ENCODE peak calls at places on chromosomes 4 and X, in six cellular contexts. C is skeletal muscle cell, U is testis, L is esophagus squamous epithelium, K is cardiac fibroblast, A is heart right ventricle. G is an unnamed sample.

GRCh38 chr4:76305971-76306881 is at the start of gene STBD1:
- DNase-seq in C (no peak), U (peak), L (no peak), K (peak), A (peak), G (no peak)

GRCh38 chrX:45329217-45329616 is 128.5 kb upstream of the DIPK2B start:
- DNase-seq in C (no peak), U (no peak), L (no peak), K (no peak), A (no peak), G (no peak)

GRCh38 chrX:118536687-118537461 is 41.3 kb downstream of the DOCK11 start:
- DNase-seq in C (no peak), U (no peak), L (no peak), K (peak), A (no peak), G (no peak)

GRCh38 chr4:67608047-67608446 is 49.5 kb downstream of the STAP1 start:
- DNase-seq in C (no peak), U (no peak), L (no peak), K (no peak), A (no peak), G (no peak)

GRCh38 chr4:124322234-124322831 is 390.2 kb downstream of the ANKRD50 start:
- DNase-seq in C (no peak), U (no peak), L (no peak), K (peak), A (no peak), G (no peak)

GRCh38 chrX:47212381-47213293 is 5.8 kb upstream of the CDK16 start:
- DNase-seq in C (no peak), U (no peak), L (no peak), K (no peak), A (no peak), G (no peak)

GRCh38 chr4:143558823-143559756 is 45.6 kb downstream of the SMARCA5 start:
- DNase-seq in C (peak), U (peak), L (no peak), K (peak), A (peak), G (peak)

GRCh38 chrX:71632923-71633657 is 14.8 kb upstream of the CXCR3 start:
- DNase-seq in C (no peak), U (no peak), L (no peak), K (no peak), A (no peak), G (no peak)

DNA sequence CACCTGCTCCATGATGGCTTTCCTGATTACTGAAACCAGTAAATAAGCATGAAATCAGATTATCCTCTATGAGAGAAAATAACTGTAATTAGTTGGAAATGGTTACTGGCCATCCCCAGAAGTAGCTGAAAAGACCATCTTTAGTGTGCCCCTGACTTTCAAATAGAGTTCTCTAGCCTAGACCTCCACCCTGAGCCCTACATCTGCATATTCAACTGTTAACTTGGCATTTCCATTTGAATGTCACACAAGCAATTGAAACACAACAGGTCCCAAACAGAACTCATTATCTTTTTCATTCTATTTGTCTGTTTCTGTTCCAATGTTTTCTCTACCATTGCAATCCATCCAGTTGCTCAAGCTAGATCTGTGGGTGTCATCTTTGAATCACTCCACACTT is 952.3 kb downstream of the RPA4 start:
- DNase-seq in C (no peak), U (no peak), L (no peak), K (no peak), A (no peak), G (no peak)
- H3K4me3 ChIP-seq in C (no peak), U (no peak), L (no peak), K (no peak), A (no peak), G (no peak)

GRCh38 chrX:153925387-153925738 is 701 bp downstream of the ARHGAP4 start:
- DNase-seq in C (no peak), U (no peak), L (no peak), K (no peak), A (no peak), G (no peak)

GRCh38 chrX:153926863-153927685 is 1.0 kb upstream of the ARHGAP4 start:
- DNase-seq in C (no peak), U (peak), L (peak), K (peak), A (peak), G (no peak)

GRCh38 chrX:153925739-153926593 is at the start of gene ARHGAP4:
- DNase-seq in C (no peak), U (no peak), L (no peak), K (no peak), A (no peak), G (no peak)

GRCh38 chrX:153927686-153927935 is 1.5 kb upstream of the ARHGAP4 start:
- DNase-seq in C (no peak), U (no peak), L (no peak), K (no peak), A (no peak), G (no peak)

DNA sequence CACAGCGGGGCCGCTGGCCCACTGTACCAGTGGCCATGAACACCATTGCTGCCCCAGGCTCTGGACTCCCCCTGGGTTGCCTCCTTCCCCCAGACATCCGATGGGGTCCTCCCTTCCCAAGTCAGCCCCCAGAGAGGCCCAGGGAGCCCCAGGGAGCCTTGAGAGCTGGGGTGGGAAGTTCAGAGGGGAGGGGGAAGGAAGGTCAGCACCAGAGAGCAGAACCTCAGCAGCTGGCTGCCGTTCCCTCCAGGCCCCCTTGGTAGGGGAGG is 464 bp upstream of the ARHGAP4 start:
- DNase-seq in C (no peak), U (no peak), L (no peak), K (no peak), A (no peak), G (no peak)
- H3K4me3 ChIP-seq in C (peak), U (no peak), L (peak), K (no peak), A (peak), G (peak)

DNA sequence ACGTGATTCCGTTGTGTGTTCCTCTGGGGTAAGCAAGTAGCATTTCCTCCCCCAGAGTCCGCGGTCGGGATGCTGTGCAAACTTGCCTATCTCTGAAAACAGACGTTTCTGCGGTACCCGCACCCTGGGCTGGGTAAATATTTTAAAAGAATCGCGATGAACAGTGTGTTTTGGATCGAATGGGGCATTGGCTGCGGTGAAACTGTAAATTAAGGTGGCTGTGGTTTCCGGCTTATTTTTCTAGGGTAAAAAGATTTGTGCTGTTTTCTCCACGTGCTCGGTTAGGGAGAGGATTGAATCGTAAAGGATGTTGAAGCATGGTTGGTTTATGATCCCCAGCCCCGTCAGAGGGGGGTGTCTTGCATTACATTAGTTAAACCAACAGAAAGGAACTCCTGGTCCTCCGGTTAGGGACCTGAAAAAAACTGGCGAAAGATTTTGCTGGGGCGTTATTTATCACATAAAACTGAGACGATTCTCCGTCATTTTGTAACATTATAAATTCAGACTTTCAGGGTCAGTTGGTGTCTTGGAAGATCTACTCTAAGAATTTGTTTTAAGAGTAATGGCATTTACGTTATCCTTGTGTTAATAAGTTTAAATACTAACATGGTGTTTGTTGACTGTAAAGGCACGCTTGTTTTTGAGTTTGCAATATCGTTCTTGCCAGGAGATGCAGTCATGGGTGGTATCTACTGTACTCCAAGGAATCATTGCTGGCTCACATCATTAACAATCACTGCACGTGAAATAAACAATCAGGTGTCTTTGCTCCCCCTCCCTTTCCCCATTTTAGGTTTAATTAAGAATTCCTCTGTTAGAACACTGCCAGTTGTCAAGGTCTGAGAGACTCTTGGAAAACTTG is 1.4 kb downstream of the HHIP start:
- DNase-seq in C (no peak), U (peak), L (no peak), K (peak), A (no peak), G (no peak)
- H3K4me3 ChIP-seq in C (peak), U (peak), L (peak), K (peak), A (peak), G (peak)

GRCh38 chrX:49879656-49880277 is 483 bp downstream of the USP27X start:
- DNase-seq in C (no peak), U (no peak), L (no peak), K (no peak), A (no peak), G (no peak)

GRCh38 chrX:49878834-49879655 is at the start of gene USP27X:
- DNase-seq in C (peak), U (peak), L (no peak), K (peak), A (peak), G (peak)

GRCh38 chrX:49877397-49878101 is 1.7 kb upstream of the USP27X start:
- DNase-seq in C (no peak), U (no peak), L (no peak), K (no peak), A (no peak), G (no peak)

GRCh38 chrX:49878128-49878833 is 1.0 kb upstream of the USP27X start:
- DNase-seq in C (no peak), U (peak), L (no peak), K (peak), A (no peak), G (no peak)

GRCh38 chrX:49876750-49877149 is 2.5 kb upstream of the USP27X start:
- DNase-seq in C (no peak), U (peak), L (no peak), K (peak), A (no peak), G (no peak)
- H3K4me3 ChIP-seq in C (no peak), U (no peak), L (no peak), K (no peak), A (no peak), G (no peak)

GRCh38 chr4:6273661-6273990 is 4.0 kb downstream of the WFS1 start:
- DNase-seq in C (no peak), U (no peak), L (no peak), K (no peak), A (no peak), G (no peak)

GRCh38 chr4:6272863-6273660 is 3.4 kb downstream of the WFS1 start:
- DNase-seq in C (no peak), U (no peak), L (no peak), K (peak), A (peak), G (no peak)

GRCh38 chr4:6271206-6271605 is 1.6 kb downstream of the WFS1 start:
- DNase-seq in C (no peak), U (no peak), L (no peak), K (no peak), A (no peak), G (no peak)

GRCh38 chr4:6270691-6271121 is 1.1 kb downstream of the WFS1 start:
- DNase-seq in C (no peak), U (no peak), L (no peak), K (peak), A (peak), G (no peak)

DNA sequence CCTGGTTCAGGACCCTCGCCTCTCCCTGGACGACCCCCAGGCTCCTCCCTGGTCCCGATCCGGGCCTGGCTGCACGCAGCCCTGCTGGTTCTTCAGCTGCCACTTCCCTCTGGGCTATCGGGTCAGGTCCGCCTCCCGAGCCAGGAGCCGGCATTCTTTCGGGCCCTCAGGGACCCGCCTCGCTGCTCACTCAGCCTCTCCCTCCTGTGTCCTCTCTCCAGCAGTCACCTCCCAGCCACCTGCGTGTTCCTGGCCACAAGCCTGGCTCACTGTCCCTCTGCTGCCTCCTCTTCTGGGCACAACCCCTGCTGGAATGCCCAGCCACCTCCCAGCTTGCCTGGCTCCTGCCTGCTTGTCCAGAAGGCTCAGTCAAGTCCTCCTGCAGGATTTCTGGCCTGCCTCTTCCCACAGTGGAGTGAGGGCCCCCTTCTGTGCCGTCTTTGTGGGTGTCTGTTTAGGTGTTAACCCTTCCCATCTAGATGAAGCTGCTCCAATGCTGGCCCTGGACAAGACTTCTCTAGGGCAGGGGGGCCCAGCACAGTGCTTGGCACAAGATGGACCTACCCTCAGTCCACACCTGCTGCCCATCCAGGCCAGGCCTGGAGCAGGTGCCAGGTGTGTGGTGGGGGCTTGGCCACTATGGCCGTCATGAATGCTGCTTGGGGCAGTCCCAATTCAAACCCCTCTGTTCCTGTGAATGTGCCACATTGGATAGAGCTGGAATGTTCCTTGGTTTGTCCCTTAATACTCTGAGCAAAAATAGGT is 2.2 kb downstream of the WFS1 start:
- DNase-seq in C (no peak), U (peak), L (no peak), K (no peak), A (peak), G (no peak)
- H3K4me3 ChIP-seq in C (no peak), U (no peak), L (peak), K (no peak), A (no peak), G (no peak)

GRCh38 chrX:19122641-19123009 is 357 bp upstream of the ADGRG2 start:
- DNase-seq in C (no peak), U (no peak), L (no peak), K (no peak), A (no peak), G (no peak)

GRCh38 chrX:19121466-19121865 is 802 bp downstream of the ADGRG2 start:
- DNase-seq in C (no peak), U (no peak), L (no peak), K (no peak), A (no peak), G (no peak)

GRCh38 chrX:19127649-19128168 is 5.4 kb upstream of the ADGRG2 start:
- DNase-seq in C (peak), U (no peak), L (no peak), K (peak), A (peak), G (peak)

GRCh38 chrX:19121898-19122640 is at the start of gene ADGRG2:
- DNase-seq in C (no peak), U (peak), L (no peak), K (peak), A (peak), G (no peak)
- H3K4me3 ChIP-seq in C (peak), U (no peak), L (peak), K (peak), A (peak), G (peak)

GRCh38 chrX:38870386-38870895 is 69.2 kb downstream of the MID1IP1 start:
- DNase-seq in C (no peak), U (no peak), L (no peak), K (no peak), A (no peak), G (no peak)

GRCh38 chrX:38868941-38869378 is 67.7 kb downstream of the MID1IP1 start:
- DNase-seq in C (peak), U (no peak), L (no peak), K (peak), A (no peak), G (no peak)

DNA sequence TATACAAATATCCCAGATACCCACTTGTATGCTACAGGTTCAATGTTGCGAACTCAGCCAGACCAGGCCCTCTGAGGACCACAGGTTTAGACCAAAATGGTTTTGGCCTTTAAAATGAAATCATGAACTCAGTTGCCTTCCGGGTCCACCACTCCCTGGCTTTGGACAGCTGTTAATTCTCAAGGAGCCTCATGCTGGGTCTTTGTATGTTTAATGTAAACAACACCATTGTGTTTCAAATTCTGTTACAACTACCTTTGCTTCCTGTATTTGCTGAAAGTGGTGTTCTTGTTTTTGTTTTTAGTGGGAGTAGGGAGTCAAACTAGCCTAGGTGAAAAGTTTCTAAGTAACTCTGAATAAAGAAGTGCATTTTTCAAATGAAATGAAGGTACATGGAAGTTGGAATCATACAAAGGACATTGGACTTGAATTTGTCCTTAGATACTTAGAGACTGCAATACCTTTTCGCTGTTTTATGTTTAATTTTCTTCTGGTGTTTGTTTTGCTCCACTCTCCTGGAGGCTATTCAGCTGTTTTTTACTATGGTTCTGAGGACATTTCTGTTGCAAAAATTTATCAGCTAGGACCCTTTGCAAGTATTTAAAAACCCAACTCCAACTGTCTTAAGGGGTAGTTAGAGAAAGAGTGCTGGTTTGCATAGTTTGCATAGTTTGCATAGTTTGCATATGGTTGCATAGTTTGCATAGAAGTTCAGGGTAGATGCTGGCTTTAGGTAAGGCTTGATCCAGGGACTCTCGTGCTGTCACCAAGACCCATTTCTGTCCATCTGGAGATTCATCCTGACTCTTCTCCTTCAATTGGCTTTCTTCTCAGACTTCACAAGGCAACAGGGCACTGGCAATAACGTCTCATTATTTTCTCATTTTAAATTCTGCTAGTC is 70.1 kb downstream of the MID1IP1 start:
- DNase-seq in C (no peak), U (no peak), L (no peak), K (no peak), A (no peak), G (no peak)
- H3K4me3 ChIP-seq in C (no peak), U (no peak), L (no peak), K (no peak), A (no peak), G (no peak)

GRCh38 chr4:7367894-7368293 is 66.8 kb downstream of the PSAPL1 start:
- DNase-seq in C (no peak), U (no peak), L (no peak), K (no peak), A (no peak), G (no peak)
- H3K4me3 ChIP-seq in C (no peak), U (no peak), L (no peak), K (no peak), A (no peak), G (no peak)

GRCh38 chr4:25290490-25291067 is 22.0 kb upstream of the ZCCHC4 start:
- DNase-seq in C (no peak), U (no peak), L (no peak), K (no peak), A (no peak), G (no peak)
- H3K4me3 ChIP-seq in C (no peak), U (no peak), L (no peak), K (no peak), A (no peak), G (no peak)